ENCODE peak calls at places on chromosomes 5 and 9, in six cellular contexts. One of them, this sample, is unnamed.
A peak's percentile ranks its signal among the peaks of the same experiment; 100 is the strongest.

GRCh38 chr9:21096172-21096900 is 18.6 kb upstream of the IFNB1 start:
- DNase-seq in astrocyte of the spinal cord: peak; percentile 59
- DNase-seq in NB4: peak; percentile 81
- DNase-seq in neural crest cell: no peak
- DNase-seq in GM20000: peak; percentile 47
- DNase-seq in D721Med: no peak
- DNase-seq in this sample: peak; percentile 42

GRCh38 chr9:96163712-96164111 is 138.3 kb downstream of the HSD17B3 start:
- DNase-seq in neural crest cell: no peak
- DNase-seq in D721Med: no peak
- DNase-seq in GM20000: no peak
- DNase-seq in NB4: peak; percentile 91
- DNase-seq in astrocyte of the spinal cord: no peak
- DNase-seq in this sample: no peak

GRCh38 chr5:62340392-62340791 is 34.4 kb downstream of the KIF2A start:
- DNase-seq in astrocyte of the spinal cord: peak; percentile 11
- DNase-seq in NB4: peak; percentile 19
- DNase-seq in D721Med: no peak
- DNase-seq in GM20000: no peak
- DNase-seq in neural crest cell: no peak
- DNase-seq in this sample: no peak

GRCh38 chr9:13587581-13587980 is 308.1 kb upstream of the MPDZ start:
- DNase-seq in GM20000: no peak
- DNase-seq in neural crest cell: peak; percentile 54
- DNase-seq in D721Med: no peak
- DNase-seq in NB4: no peak
- DNase-seq in astrocyte of the spinal cord: no peak
- DNase-seq in this sample: no peak

GRCh38 chr9:124355941-124356744 is 59.1 kb downstream of the PSMB7 start:
- DNase-seq in GM20000: no peak
- DNase-seq in D721Med: no peak
- DNase-seq in astrocyte of the spinal cord: no peak
- DNase-seq in neural crest cell: no peak
- DNase-seq in NB4: no peak
- DNase-seq in this sample: no peak

GRCh38 chr5:39650234-39650816 is 225.5 kb upstream of the DAB2 start:
- DNase-seq in D721Med: no peak
- DNase-seq in astrocyte of the spinal cord: peak; percentile 64
- DNase-seq in neural crest cell: no peak
- DNase-seq in GM20000: no peak
- DNase-seq in NB4: no peak
- DNase-seq in this sample: no peak

GRCh38 chr5:128966375-128966774 is 1.1 kb downstream of the SLC27A6 start:
- DNase-seq in neural crest cell: no peak
- DNase-seq in GM20000: no peak
- DNase-seq in D721Med: no peak
- DNase-seq in NB4: no peak
- DNase-seq in astrocyte of the spinal cord: no peak
- DNase-seq in this sample: no peak

GRCh38 chr9:13992136-13992798 is 321.7 kb downstream of the NFIB start:
- DNase-seq in GM20000: no peak
- DNase-seq in D721Med: no peak
- DNase-seq in NB4: no peak
- DNase-seq in astrocyte of the spinal cord: peak; percentile 43
- DNase-seq in neural crest cell: no peak
- DNase-seq in this sample: no peak

GRCh38 chr9:120680579-120680978 is 33.7 kb downstream of the MEGF9 start:
- DNase-seq in astrocyte of the spinal cord: no peak
- DNase-seq in GM20000: no peak
- DNase-seq in neural crest cell: no peak
- DNase-seq in D721Med: no peak
- DNase-seq in NB4: no peak
- DNase-seq in this sample: no peak

GRCh38 chr9:35658894-35659220 is 765 bp downstream of the CCDC107 start:
- DNase-seq in GM20000: no peak
- DNase-seq in NB4: peak; percentile 65
- DNase-seq in D721Med: no peak
- DNase-seq in astrocyte of the spinal cord: peak; percentile 64
- DNase-seq in neural crest cell: no peak
- DNase-seq in this sample: no peak

DNA sequence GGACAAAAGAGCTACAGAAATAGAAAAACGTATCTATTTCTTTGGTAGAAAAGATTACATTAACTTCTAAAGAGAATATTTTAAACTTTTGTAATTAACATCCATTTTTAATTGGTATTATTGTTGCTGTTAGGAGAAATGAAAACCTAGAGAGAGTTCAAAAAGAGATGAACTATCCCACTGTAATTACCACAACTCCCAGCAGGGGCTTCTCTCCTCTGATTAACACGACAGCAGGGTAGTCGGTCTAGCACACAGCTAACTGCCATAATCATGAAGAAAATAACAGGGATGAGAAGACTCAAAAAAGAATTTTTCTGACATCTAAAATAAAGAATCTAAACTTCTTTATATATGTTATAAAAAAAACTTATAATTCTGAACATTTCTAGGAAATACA is 86.2 kb upstream of the CDH9 start:
- DNase-seq in neural crest cell: peak; percentile 25
- DNase-seq in NB4: peak; percentile 9
- DNase-seq in GM20000: no peak
- DNase-seq in astrocyte of the spinal cord: peak; percentile 27
- DNase-seq in D721Med: no peak
- DNase-seq in this sample: peak; percentile 15
- TF ChIP-seq CTCF in neural crest cell: peak; percentile 69
- TF ChIP-seq CTCF in NB4: peak; percentile 48
- TF ChIP-seq CTCF in GM20000: no peak
- TF ChIP-seq CTCF in astrocyte of the spinal cord: peak; percentile 59
- TF ChIP-seq CTCF in D721Med: peak; percentile 36
- TF ChIP-seq CTCF in this sample: no peak

DNA sequence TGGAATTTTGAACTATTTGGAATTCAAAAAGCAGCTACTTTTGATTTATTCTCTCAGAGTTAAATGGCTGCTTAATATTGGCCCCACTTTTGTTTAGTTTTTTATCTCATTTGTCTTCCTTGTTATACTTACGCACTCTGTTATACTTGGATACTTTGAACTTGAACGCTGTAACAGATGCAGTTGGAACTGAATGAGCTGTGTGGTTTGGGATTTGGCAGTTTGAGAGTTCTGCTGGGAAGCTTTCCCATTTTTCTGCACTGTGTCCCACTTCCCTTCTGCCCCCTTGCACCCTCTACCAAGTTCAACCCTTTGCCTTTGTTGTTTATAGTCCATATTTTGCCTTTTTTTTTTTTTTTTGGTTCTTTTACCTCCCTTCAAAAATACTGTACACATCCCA is 3.8 kb downstream of the RHOBTB3 start:
- DNase-seq in D721Med: no peak
- DNase-seq in neural crest cell: no peak
- DNase-seq in NB4: no peak
- DNase-seq in astrocyte of the spinal cord: peak; percentile 76
- DNase-seq in GM20000: no peak
- DNase-seq in this sample: no peak
- TF ChIP-seq CTCF in D721Med: no peak
- TF ChIP-seq CTCF in neural crest cell: no peak
- TF ChIP-seq CTCF in NB4: no peak
- TF ChIP-seq CTCF in astrocyte of the spinal cord: no peak
- TF ChIP-seq CTCF in GM20000: no peak
- TF ChIP-seq CTCF in this sample: no peak

GRCh38 chr5:121745407-121745806 is 106.3 kb upstream of the FTMT start:
- DNase-seq in astrocyte of the spinal cord: no peak
- DNase-seq in NB4: no peak
- DNase-seq in GM20000: no peak
- DNase-seq in D721Med: no peak
- DNase-seq in neural crest cell: no peak
- DNase-seq in this sample: no peak

GRCh38 chr5:121744577-121744976 is 107.1 kb upstream of the FTMT start:
- DNase-seq in astrocyte of the spinal cord: no peak
- DNase-seq in NB4: no peak
- DNase-seq in D721Med: no peak
- DNase-seq in GM20000: no peak
- DNase-seq in neural crest cell: no peak
- DNase-seq in this sample: no peak

GRCh38 chr5:121735618-121736017 is 116.1 kb upstream of the FTMT start:
- DNase-seq in astrocyte of the spinal cord: no peak
- DNase-seq in neural crest cell: no peak
- DNase-seq in GM20000: no peak
- DNase-seq in D721Med: no peak
- DNase-seq in NB4: no peak
- DNase-seq in this sample: no peak

GRCh38 chr5:121737120-121737519 is 114.6 kb upstream of the FTMT start:
- DNase-seq in D721Med: no peak
- DNase-seq in neural crest cell: no peak
- DNase-seq in astrocyte of the spinal cord: no peak
- DNase-seq in NB4: no peak
- DNase-seq in GM20000: no peak
- DNase-seq in this sample: no peak

DNA sequence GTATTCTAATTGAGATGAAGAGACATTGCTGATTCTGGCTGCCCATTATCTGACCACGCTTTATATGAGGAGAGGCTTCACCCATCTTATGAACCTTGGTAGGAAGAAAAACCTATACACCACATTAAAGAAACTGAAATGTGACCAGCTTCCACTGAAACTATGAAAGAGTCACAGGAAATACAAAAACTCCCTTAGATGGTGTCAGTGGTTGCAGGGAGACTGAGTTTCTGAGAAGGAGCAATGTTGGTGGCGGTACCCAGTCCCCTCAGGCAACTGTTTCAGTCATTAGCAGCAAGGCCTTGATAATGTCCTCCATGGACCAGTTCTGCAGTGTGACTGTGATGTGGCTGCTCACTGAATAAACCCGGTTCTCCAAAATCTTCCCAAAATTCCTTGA is 110.5 kb upstream of the FTMT start:
- DNase-seq in NB4: no peak
- DNase-seq in neural crest cell: no peak
- DNase-seq in D721Med: no peak
- DNase-seq in astrocyte of the spinal cord: no peak
- DNase-seq in GM20000: no peak
- DNase-seq in this sample: no peak
- TF ChIP-seq CTCF in NB4: no peak
- TF ChIP-seq CTCF in neural crest cell: no peak
- TF ChIP-seq CTCF in D721Med: no peak
- TF ChIP-seq CTCF in astrocyte of the spinal cord: no peak
- TF ChIP-seq CTCF in GM20000: no peak
- TF ChIP-seq CTCF in this sample: no peak

DNA sequence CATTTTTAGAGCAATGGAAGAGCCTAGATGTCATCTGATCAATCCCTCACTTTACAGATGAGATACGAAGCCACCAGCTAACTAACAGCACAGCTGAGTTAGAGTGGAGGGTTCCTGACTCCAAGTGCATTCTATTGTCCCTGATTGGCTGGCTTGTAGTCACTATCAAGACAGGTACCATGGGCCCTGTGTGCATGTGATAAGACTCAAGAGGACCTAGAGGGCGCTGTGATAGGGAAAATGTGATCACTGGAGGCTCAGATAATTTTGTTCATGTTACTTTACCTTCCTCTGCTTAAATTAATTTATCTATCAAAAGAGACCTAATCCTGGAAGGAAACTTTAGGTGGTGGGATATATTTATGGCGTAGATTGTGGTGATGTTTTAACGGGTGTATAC is 19.5 kb upstream of the SNAPC3 start:
- DNase-seq in GM20000: peak; percentile 33
- DNase-seq in astrocyte of the spinal cord: no peak
- DNase-seq in NB4: peak; percentile 73
- DNase-seq in neural crest cell: no peak
- DNase-seq in D721Med: no peak
- DNase-seq in this sample: no peak
- TF ChIP-seq CTCF in GM20000: no peak
- TF ChIP-seq CTCF in astrocyte of the spinal cord: peak; percentile 10
- TF ChIP-seq CTCF in NB4: peak; percentile 85
- TF ChIP-seq CTCF in neural crest cell: peak; percentile 34
- TF ChIP-seq CTCF in D721Med: peak; percentile 24
- TF ChIP-seq CTCF in this sample: no peak

GRCh38 chr5:72066658-72067057 is 40.6 kb upstream of the MAP1B start:
- DNase-seq in astrocyte of the spinal cord: peak; percentile 73
- DNase-seq in NB4: no peak
- DNase-seq in GM20000: no peak
- DNase-seq in D721Med: no peak
- DNase-seq in neural crest cell: no peak
- DNase-seq in this sample: no peak

GRCh38 chr5:72070519-72070918 is 36.8 kb upstream of the MAP1B start:
- DNase-seq in D721Med: no peak
- DNase-seq in neural crest cell: no peak
- DNase-seq in GM20000: no peak
- DNase-seq in astrocyte of the spinal cord: no peak
- DNase-seq in NB4: no peak
- DNase-seq in this sample: no peak

GRCh38 chr5:72064801-72065570 is 42.3 kb upstream of the MAP1B start:
- DNase-seq in NB4: no peak
- DNase-seq in D721Med: no peak
- DNase-seq in astrocyte of the spinal cord: no peak
- DNase-seq in GM20000: no peak
- DNase-seq in neural crest cell: no peak
- DNase-seq in this sample: no peak

GRCh38 chr5:72065751-72066255 is 41.5 kb upstream of the MAP1B start:
- DNase-seq in GM20000: no peak
- DNase-seq in neural crest cell: peak; percentile 14
- DNase-seq in D721Med: peak; percentile 39
- DNase-seq in NB4: no peak
- DNase-seq in astrocyte of the spinal cord: peak; percentile 35
- DNase-seq in this sample: no peak

DNA sequence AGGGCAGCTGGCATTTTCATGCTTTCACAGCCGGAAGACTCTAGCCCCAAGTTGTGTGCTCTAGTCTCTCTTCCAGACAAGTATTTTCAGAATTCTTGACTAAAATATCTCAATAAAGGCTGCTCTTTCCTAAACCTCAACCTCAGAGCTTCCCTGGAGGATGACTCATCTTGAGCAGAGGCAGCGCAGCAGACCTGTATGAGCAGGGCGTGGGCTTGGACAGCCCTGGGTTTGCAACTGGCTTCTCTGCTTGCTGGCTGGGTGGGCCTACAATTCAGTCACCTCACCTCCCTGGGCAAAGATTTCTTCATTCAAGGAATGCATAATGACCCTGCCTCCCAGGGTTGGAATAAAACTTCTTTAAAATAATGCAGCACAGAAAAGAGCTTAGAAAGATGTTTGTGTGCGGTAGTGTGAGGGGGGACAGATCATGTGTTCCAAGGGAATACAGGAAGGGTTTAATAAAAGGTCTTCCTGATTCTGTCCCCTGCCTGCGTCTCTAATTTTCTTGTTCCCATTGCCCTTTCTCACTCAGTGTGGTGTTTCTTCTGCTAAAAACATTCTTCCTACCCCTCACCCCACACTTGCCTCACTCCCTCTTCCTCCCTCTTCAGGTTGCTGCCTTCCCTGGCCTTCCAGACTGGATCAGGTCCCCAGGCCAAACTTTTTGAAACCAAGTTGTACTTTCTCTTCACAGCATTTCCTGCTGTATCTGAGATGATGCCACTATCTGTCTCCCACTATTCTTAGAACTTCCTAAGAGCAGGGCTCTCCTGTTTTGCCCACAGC is 39.4 kb upstream of the MAP1B start:
- DNase-seq in NB4: peak; percentile 7
- DNase-seq in neural crest cell: no peak
- DNase-seq in astrocyte of the spinal cord: peak; percentile 88
- DNase-seq in D721Med: no peak
- DNase-seq in GM20000: no peak
- DNase-seq in this sample: no peak
- TF ChIP-seq CTCF in NB4: no peak
- TF ChIP-seq CTCF in neural crest cell: no peak
- TF ChIP-seq CTCF in astrocyte of the spinal cord: no peak
- TF ChIP-seq CTCF in D721Med: no peak
- TF ChIP-seq CTCF in GM20000: no peak
- TF ChIP-seq CTCF in this sample: no peak